ENCODE peak calls at places on chromosomes 7 and 10, in eight cellular contexts. Z is AG09319; G is dermis blood vessel endothelial cell; H is HAP-1; Y is WTC11; F is stimulated activated CD4-positive, alpha-beta T cell treated with anti-CD3 and anti-CD28 coated beads, Interleukin-4, amount 100 ng/mL, for 48 hours; T is NCI-H748 treated with DMSO at 0.1 percent for 48 hours; U is naive thymus-derived CD8-positive, alpha-beta T cell. B is an unnamed sample.

GRCh38 chr10:11469575-11470391 is 141.7 kb downstream of the USP6NL start:
- DNase-seq in Z (no peak), G (no peak), H (no peak), Y (peak), F (no peak), T (no peak), U (no peak), B (no peak)

GRCh38 chr7:43769791-43770465 is 11.4 kb downstream of the BLVRA start:
- DNase-seq in Z (no peak), G (no peak), H (no peak), Y (no peak), F (no peak), T (no peak), U (no peak), B (no peak)

GRCh38 chr7:64883113-64883905 is 19.8 kb upstream of the ZNF273 start:
- DNase-seq in Z (no peak), G (no peak), H (no peak), Y (no peak), F (no peak), T (no peak), U (no peak), B (no peak)

GRCh38 chr10:59960751-59961150 is 54.4 kb upstream of the CCDC6 start:
- DNase-seq in Z (no peak), G (no peak), H (no peak), Y (no peak), F (no peak), T (no peak), U (no peak), B (no peak)

GRCh38 chr7:119908948-119909347 is 364.0 kb upstream of the KCND2 start:
- DNase-seq in Z (no peak), G (no peak), H (no peak), Y (no peak), F (no peak), T (no peak), U (no peak), B (no peak)

GRCh38 chr7:37196631-37197030 is 252.0 kb downstream of the ELMO1 start:
- DNase-seq in Z (no peak), G (no peak), H (no peak), Y (no peak), F (no peak), T (no peak), U (no peak), B (no peak)

GRCh38 chr10:84432891-84433290 is 104.5 kb downstream of the CCSER2 start:
- DNase-seq in Z (no peak), G (no peak), H (no peak), Y (no peak), F (no peak), T (no peak), U (no peak), B (no peak)

GRCh38 chr7:111540199-111540815 is 22.0 kb downstream of the IMMP2L start:
- DNase-seq in Z (no peak), G (no peak), H (no peak), Y (no peak), F (no peak), T (no peak), U (no peak), B (no peak)

GRCh38 chr10:3249292-3249889 is 76.8 kb upstream of the PITRM1 start:
- DNase-seq in Z (no peak), G (no peak), H (no peak), Y (no peak), F (no peak), T (peak), U (no peak), B (no peak)

GRCh38 chr10:79047875-79048638 is 20.7 kb upstream of the ZMIZ1 start:
- DNase-seq in Z (no peak), G (no peak), H (no peak), Y (no peak), F (no peak), T (no peak), U (peak), B (peak)

GRCh38 chr7:32410545-32410944 is 79.6 kb downstream of the LSM5 start:
- DNase-seq in Z (no peak), G (no peak), H (no peak), Y (no peak), F (no peak), T (no peak), U (no peak), B (no peak)

GRCh38 chr7:48094861-48095293 is 5.8 kb downstream of the UPP1 start:
- DNase-seq in Z (no peak), G (no peak), H (no peak), Y (no peak), F (no peak), T (no peak), U (no peak), B (no peak)

GRCh38 chr7:50591480-50592438 is 26.6 kb upstream of the DDC start:
- DNase-seq in Z (no peak), G (no peak), H (no peak), Y (no peak), F (no peak), T (no peak), U (no peak), B (no peak)

GRCh38 chr7:43636093-43636492 is 53.2 kb downstream of the STK17A start:
- DNase-seq in Z (no peak), G (no peak), H (no peak), Y (no peak), F (no peak), T (no peak), U (no peak), B (no peak)

GRCh38 chr7:109460296-109460695 is 890.6 kb downstream of the DNAJB9 start:
- DNase-seq in Z (no peak), G (no peak), H (no peak), Y (no peak), F (no peak), T (no peak), U (no peak), B (no peak)

B was measured in activated T-helper 1 cell treated with anti-CD3 and anti-CD28 coated beads, Interleukin-12 subunit alpha, Interleukin-12 subunit beta, Interleukin-2, Interleukin-4 antibody, amounts not matched to agents 30 ng/mL and 10 ng/mL and 1 ng/mL, durations not matched to agents 14 hours and 24 hours and 36 hours.